ENCODE peak calls at places on chromosomes 6 and 20, in eight cellular contexts. One of them, this sample, is unnamed. For H3K4me1, the result is how much of the 10 kb centered on the place peaks cover.

GRCh38 chr6:42013134-42013516 is 37.2 kb upstream of the TAF8 start:
- DNase-seq in HCT116: no peak
- DNase-seq in HepG2: no peak
- DNase-seq in H1: no peak
- DNase-seq in GM12878: no peak
- DNase-seq in GM23338: no peak
- DNase-seq in SK-N-SH: no peak
- DNase-seq in K562: no peak
- DNase-seq in this sample: no peak

GRCh38 chr20:38130687-38131587 is 34.1 kb downstream of the TGM2 start:
- DNase-seq in GM23338: no peak
- DNase-seq in SK-N-SH: no peak
- DNase-seq in HCT116: no peak
- DNase-seq in H1: no peak
- DNase-seq in GM12878: no peak
- DNase-seq in HepG2: no peak
- DNase-seq in K562: no peak
- DNase-seq in this sample: no peak

GRCh38 chr6:167219967-167220512 is 62.3 kb upstream of the GPR31 start:
- DNase-seq in SK-N-SH: no peak
- DNase-seq in GM12878: no peak
- DNase-seq in GM23338: no peak
- DNase-seq in HepG2: peak
- DNase-seq in K562: no peak
- DNase-seq in H1: no peak
- DNase-seq in HCT116: no peak
- DNase-seq in this sample: no peak

GRCh38 chr6:131116755-131117360 is 18.4 kb upstream of the AKAP7 start:
- DNase-seq in HCT116: peak
- DNase-seq in GM12878: no peak
- DNase-seq in HepG2: peak
- DNase-seq in H1: no peak
- DNase-seq in K562: peak
- DNase-seq in GM23338: peak
- DNase-seq in SK-N-SH: peak
- DNase-seq in this sample: peak

GRCh38 chr6:84547341-84547794 is 217.0 kb downstream of the TBX18 start:
- DNase-seq in K562: peak
- DNase-seq in HepG2: no peak
- DNase-seq in H1: no peak
- DNase-seq in SK-N-SH: no peak
- DNase-seq in GM12878: peak
- DNase-seq in GM23338: no peak
- DNase-seq in HCT116: no peak
- DNase-seq in this sample: no peak

GRCh38 chr6:133512410-133513016 is 271.4 kb downstream of the EYA4 start:
- DNase-seq in GM12878: no peak
- DNase-seq in SK-N-SH: peak
- DNase-seq in HepG2: peak
- DNase-seq in HCT116: peak
- DNase-seq in K562: peak
- DNase-seq in GM23338: peak
- DNase-seq in H1: no peak
- DNase-seq in this sample: peak

GRCh38 chr20:38307371-38308046 is 3.6 kb downstream of the BPI start:
- DNase-seq in K562: no peak
- DNase-seq in HepG2: no peak
- DNase-seq in GM12878: no peak
- DNase-seq in H1: no peak
- DNase-seq in HCT116: no peak
- DNase-seq in GM23338: no peak
- DNase-seq in SK-N-SH: no peak
- DNase-seq in this sample: no peak

GRCh38 chr6:79189760-79190159 is 44.7 kb downstream of the HMGN3 start:
- DNase-seq in HCT116: no peak
- DNase-seq in SK-N-SH: no peak
- DNase-seq in GM12878: no peak
- DNase-seq in K562: no peak
- DNase-seq in GM23338: no peak
- DNase-seq in HepG2: no peak
- DNase-seq in H1: no peak
- DNase-seq in this sample: no peak

GRCh38 chr20:32201296-32201976 is 6.1 kb downstream of the PLAGL2 start:
- DNase-seq in SK-N-SH: no peak
- DNase-seq in GM12878: no peak
- DNase-seq in K562: no peak
- DNase-seq in GM23338: no peak
- DNase-seq in HCT116: no peak
- DNase-seq in HepG2: no peak
- DNase-seq in H1: no peak
- DNase-seq in this sample: no peak

GRCh38 chr20:16615199-16615598 is 42.0 kb upstream of the KIF16B start:
- DNase-seq in SK-N-SH: peak
- DNase-seq in HepG2: no peak
- DNase-seq in H1: no peak
- DNase-seq in GM12878: no peak
- DNase-seq in HCT116: no peak
- DNase-seq in K562: no peak
- DNase-seq in GM23338: peak
- DNase-seq in this sample: peak

GRCh38 chr6:30840922-30841643 is 43.2 kb upstream of the DDR1 start:
- DNase-seq in H1: no peak
- DNase-seq in SK-N-SH: no peak
- DNase-seq in HepG2: no peak
- DNase-seq in K562: no peak
- DNase-seq in HCT116: no peak
- DNase-seq in GM12878: no peak
- DNase-seq in GM23338: no peak
- DNase-seq in this sample: no peak
- H2AFZ ChIP-seq in H1: no peak
- H2AFZ ChIP-seq in SK-N-SH: no peak
- H2AFZ ChIP-seq in HepG2: no peak
- H2AFZ ChIP-seq in K562: peak
- H2AFZ ChIP-seq in HCT116: peak
- H2AFZ ChIP-seq in GM12878: no peak
- H2AFZ ChIP-seq in GM23338: no peak
- H2AFZ ChIP-seq in this sample: no peak

DNA sequence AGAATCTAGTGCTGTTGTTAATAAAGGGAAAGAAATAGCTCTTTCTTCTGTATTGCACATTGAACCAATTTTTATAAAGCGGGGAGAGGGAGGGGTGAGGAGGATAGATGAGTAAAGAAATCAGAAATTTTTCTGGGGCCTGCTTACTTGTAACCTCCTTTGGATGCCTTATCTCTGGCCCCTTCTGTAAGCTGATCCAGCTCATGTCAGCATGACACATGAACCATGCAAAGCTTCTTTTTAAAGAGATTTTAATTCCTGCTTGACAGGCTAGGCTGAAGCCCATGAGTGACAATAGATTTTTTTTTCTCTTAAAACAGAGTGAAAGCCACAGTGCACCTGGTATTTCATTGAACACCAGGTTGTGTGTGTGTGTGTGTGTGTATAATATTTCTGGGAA is 325.3 kb downstream of the PRL start:
- DNase-seq in SK-N-SH: no peak
- DNase-seq in HepG2: no peak
- DNase-seq in K562: peak
- DNase-seq in GM23338: no peak
- DNase-seq in HCT116: no peak
- DNase-seq in GM12878: no peak
- DNase-seq in H1: no peak
- DNase-seq in this sample: no peak
- H3K4me1 ChIP-seq in SK-N-SH: under half
- H3K4me1 ChIP-seq in HepG2: under half
- H3K4me1 ChIP-seq in K562: under half
- H3K4me1 ChIP-seq in GM23338: under half
- H3K4me1 ChIP-seq in HCT116: under half
- H3K4me1 ChIP-seq in GM12878: under half
- H3K4me1 ChIP-seq in H1: under half
- H3K4me1 ChIP-seq in this sample: under half

GRCh38 chr6:7697820-7698623 is 27.9 kb upstream of the BMP6 start:
- DNase-seq in K562: no peak
- DNase-seq in GM12878: no peak
- DNase-seq in SK-N-SH: no peak
- DNase-seq in HCT116: no peak
- DNase-seq in HepG2: peak
- DNase-seq in GM23338: peak
- DNase-seq in H1: no peak
- DNase-seq in this sample: peak
- TF ChIP-seq POLR2AphosphoS5 in K562: no peak
- TF ChIP-seq POLR2AphosphoS5 in GM12878: no peak
- TF ChIP-seq POLR2AphosphoS5 in SK-N-SH: no peak
- TF ChIP-seq POLR2AphosphoS5 in HCT116: no peak
- TF ChIP-seq POLR2AphosphoS5 in HepG2: no peak
- TF ChIP-seq POLR2AphosphoS5 in GM23338: no peak
- TF ChIP-seq POLR2AphosphoS5 in H1: no peak
- TF ChIP-seq POLR2AphosphoS5 in this sample: no peak

GRCh38 chr20:49511788-49512525 is 29.5 kb upstream of the KCNB1 start:
- DNase-seq in SK-N-SH: no peak
- DNase-seq in HepG2: no peak
- DNase-seq in GM23338: no peak
- DNase-seq in K562: no peak
- DNase-seq in HCT116: no peak
- DNase-seq in GM12878: no peak
- DNase-seq in H1: no peak
- DNase-seq in this sample: no peak
- H2AFZ ChIP-seq in SK-N-SH: no peak
- H2AFZ ChIP-seq in HepG2: no peak
- H2AFZ ChIP-seq in GM23338: no peak
- H2AFZ ChIP-seq in K562: no peak
- H2AFZ ChIP-seq in HCT116: no peak
- H2AFZ ChIP-seq in GM12878: no peak
- H2AFZ ChIP-seq in H1: no peak
- H2AFZ ChIP-seq in this sample: no peak

GRCh38 chr6:156031516-156031915 is 575.9 kb upstream of the NOX3 start:
- DNase-seq in GM23338: no peak
- DNase-seq in SK-N-SH: no peak
- DNase-seq in GM12878: no peak
- DNase-seq in HCT116: no peak
- DNase-seq in H1: no peak
- DNase-seq in HepG2: no peak
- DNase-seq in K562: no peak
- DNase-seq in this sample: no peak
- H3K4me1 ChIP-seq in GM23338: under half
- H3K4me1 ChIP-seq in SK-N-SH: under half
- H3K4me1 ChIP-seq in GM12878: under half
- H3K4me1 ChIP-seq in HCT116: under half
- H3K4me1 ChIP-seq in H1: under half
- H3K4me1 ChIP-seq in HepG2: under half
- H3K4me1 ChIP-seq in K562: under half
- H3K4me1 ChIP-seq in this sample: under half

GRCh38 chr6:117505337-117505736 is 22.9 kb downstream of the DCBLD1 start:
- DNase-seq in SK-N-SH: no peak
- DNase-seq in GM23338: no peak
- DNase-seq in H1: no peak
- DNase-seq in HCT116: no peak
- DNase-seq in GM12878: no peak
- DNase-seq in HepG2: no peak
- DNase-seq in K562: no peak
- DNase-seq in this sample: no peak
- TF ChIP-seq POLR2AphosphoS5 in SK-N-SH: no peak
- TF ChIP-seq POLR2AphosphoS5 in GM23338: no peak
- TF ChIP-seq POLR2AphosphoS5 in H1: no peak
- TF ChIP-seq POLR2AphosphoS5 in HCT116: no peak
- TF ChIP-seq POLR2AphosphoS5 in GM12878: no peak
- TF ChIP-seq POLR2AphosphoS5 in HepG2: no peak
- TF ChIP-seq POLR2AphosphoS5 in K562: no peak
- TF ChIP-seq POLR2AphosphoS5 in this sample: no peak

DNA sequence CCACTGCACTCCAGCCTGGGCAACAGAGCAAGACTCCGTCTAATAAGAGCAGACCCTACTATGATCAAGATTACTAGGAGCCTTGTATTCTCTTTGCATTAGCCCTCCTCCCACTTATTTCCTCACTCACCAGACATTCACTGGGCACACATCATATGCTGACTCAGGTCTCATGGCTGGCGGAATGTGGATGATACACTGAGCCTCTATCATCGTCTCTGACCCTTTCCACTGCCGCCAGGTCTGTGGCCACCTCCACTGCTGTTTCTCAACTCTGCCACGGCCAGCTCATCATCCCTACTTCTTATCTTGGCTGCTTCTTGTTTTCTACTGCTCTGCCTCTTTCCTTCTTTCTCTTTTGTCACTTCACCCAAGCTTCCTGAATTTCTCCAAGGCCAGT is 161.0 kb downstream of the BACH2 start:
- DNase-seq in H1: no peak
- DNase-seq in HepG2: no peak
- DNase-seq in GM12878: no peak
- DNase-seq in GM23338: no peak
- DNase-seq in SK-N-SH: no peak
- DNase-seq in HCT116: no peak
- DNase-seq in K562: no peak
- DNase-seq in this sample: no peak
- H2AFZ ChIP-seq in H1: no peak
- H2AFZ ChIP-seq in HepG2: no peak
- H2AFZ ChIP-seq in GM12878: no peak
- H2AFZ ChIP-seq in GM23338: no peak
- H2AFZ ChIP-seq in SK-N-SH: no peak
- H2AFZ ChIP-seq in HCT116: no peak
- H2AFZ ChIP-seq in K562: no peak
- H2AFZ ChIP-seq in this sample: no peak

This sample was measured in endothelial cell of umbilical vein.